ENCODE peak calls at places on chromosomes 2 and 18, in five cellular contexts. One of them, this sample, is unnamed.

GRCh38 chr2:44273076-44273475 is 2.2 kb upstream of the SLC3A1 start:
- DNase-seq in Kasumi-1: no peak
- DNase-seq in COLO829: no peak
- DNase-seq in NCI-H1105: no peak
- DNase-seq in left ventricle myocardium inferior: no peak
- DNase-seq in this sample: no peak

GRCh38 chr2:186641132-186641806 is 51.4 kb downstream of the ITGAV start:
- DNase-seq in Kasumi-1: no peak
- DNase-seq in COLO829: no peak
- DNase-seq in NCI-H1105: no peak
- DNase-seq in left ventricle myocardium inferior: no peak
- DNase-seq in this sample: no peak

GRCh38 chr18:52008330-52008729 is 331.7 kb upstream of the DCC start:
- DNase-seq in Kasumi-1: no peak
- DNase-seq in COLO829: no peak
- DNase-seq in NCI-H1105: no peak
- DNase-seq in left ventricle myocardium inferior: no peak
- DNase-seq in this sample: no peak

GRCh38 chr2:85534099-85534498 is 4.9 kb upstream of the MAT2A start:
- DNase-seq in Kasumi-1: no peak
- DNase-seq in COLO829: no peak
- DNase-seq in NCI-H1105: no peak
- DNase-seq in left ventricle myocardium inferior: no peak
- DNase-seq in this sample: no peak

GRCh38 chr2:4745596-4745995 is 946.6 kb upstream of the SOX11 start:
- DNase-seq in Kasumi-1: no peak
- DNase-seq in COLO829: no peak
- DNase-seq in NCI-H1105: peak
- DNase-seq in left ventricle myocardium inferior: no peak
- DNase-seq in this sample: no peak

GRCh38 chr18:22504665-22505064 is 87.0 kb upstream of the CTAGE1 start:
- DNase-seq in Kasumi-1: no peak
- DNase-seq in COLO829: no peak
- DNase-seq in NCI-H1105: no peak
- DNase-seq in left ventricle myocardium inferior: no peak
- DNase-seq in this sample: no peak

GRCh38 chr2:170715062-170715931 is at the start of gene SP5:
- DNase-seq in Kasumi-1: peak
- DNase-seq in COLO829: peak
- DNase-seq in NCI-H1105: no peak
- DNase-seq in left ventricle myocardium inferior: peak
- DNase-seq in this sample: peak

GRCh38 chr2:66440011-66440542 is 5.2 kb downstream of the MEIS1 start:
- DNase-seq in Kasumi-1: no peak
- DNase-seq in COLO829: no peak
- DNase-seq in NCI-H1105: no peak
- DNase-seq in left ventricle myocardium inferior: peak
- DNase-seq in this sample: no peak

GRCh38 chr2:127770973-127771735 is 39.8 kb downstream of the WDR33 start:
- DNase-seq in Kasumi-1: no peak
- DNase-seq in COLO829: peak
- DNase-seq in NCI-H1105: no peak
- DNase-seq in left ventricle myocardium inferior: no peak
- DNase-seq in this sample: no peak

GRCh38 chr2:104447831-104448434 is 406.0 kb upstream of the POU3F3 start:
- DNase-seq in Kasumi-1: peak
- DNase-seq in COLO829: no peak
- DNase-seq in NCI-H1105: no peak
- DNase-seq in left ventricle myocardium inferior: no peak
- DNase-seq in this sample: no peak

GRCh38 chr2:239142296-239142695 is 258.5 kb downstream of the HDAC4 start:
- DNase-seq in Kasumi-1: no peak
- DNase-seq in COLO829: no peak
- DNase-seq in NCI-H1105: no peak
- DNase-seq in left ventricle myocardium inferior: no peak
- DNase-seq in this sample: no peak

GRCh38 chr2:241224851-241225438 is 36.5 kb downstream of the ANO7 start:
- DNase-seq in Kasumi-1: no peak
- DNase-seq in COLO829: no peak
- DNase-seq in NCI-H1105: no peak
- DNase-seq in left ventricle myocardium inferior: peak
- DNase-seq in this sample: no peak

GRCh38 chr2:112985090-112985489 is 7.3 kb downstream of the IL36G start:
- DNase-seq in Kasumi-1: no peak
- DNase-seq in COLO829: no peak
- DNase-seq in NCI-H1105: no peak
- DNase-seq in left ventricle myocardium inferior: no peak
- DNase-seq in this sample: no peak

GRCh38 chr2:201490291-201490690 is 38.8 kb downstream of the STRADB start:
- DNase-seq in Kasumi-1: no peak
- DNase-seq in COLO829: no peak
- DNase-seq in NCI-H1105: no peak
- DNase-seq in left ventricle myocardium inferior: no peak
- DNase-seq in this sample: no peak